ENCODE peak calls at places on chromosomes 1 and 21, in four cellular contexts. N is MM.1S, V is ovary, P is heart left ventricle. D is an unnamed sample.
A peak's percentile ranks its signal among the peaks of the same experiment; 100 is the strongest.

GRCh38 chr1:76140227-76140626 is 65.7 kb downstream of the ST6GALNAC3 start:
- DNase-seq in P (no peak), V (no peak), N (no peak), D (no peak)

GRCh38 chr1:198556969-198557368 is 16.5 kb upstream of the ATP6V1G3 start:
- DNase-seq in P (no peak), N (peak; percentile 86), V (no peak), D (peak; percentile 22)

GRCh38 chr1:172623748-172624147 is 35.2 kb upstream of the FASLG start:
- DNase-seq in P (no peak), V (no peak), N (no peak), D (no peak)

GRCh38 chr21:45323487-45324380 is 36.0 kb upstream of the POFUT2 start:
- DNase-seq in N (no peak), P (peak; percentile 20), V (peak; percentile 67), D (no peak)

GRCh38 chr1:243973169-243973568 is 77.9 kb upstream of the ZBTB18 start:
- DNase-seq in N (no peak), P (no peak), V (no peak), D (no peak)

GRCh38 chr1:47594627-47595026 is 156.8 kb downstream of the FOXD2 start:
- DNase-seq in N (no peak), P (no peak), V (no peak), D (no peak)

GRCh38 chr1:116448785-116449385 is 75.8 kb downstream of the ATP1A1 start:
- DNase-seq in N (no peak), P (no peak), V (no peak), D (no peak)

GRCh38 chr1:117120774-117121588 is 568 bp downstream of the TRIM45 start:
- DNase-seq in N (no peak), V (no peak), P (no peak), D (no peak)

GRCh38 chr1:200038987-200039848 is 11.7 kb downstream of the NR5A2 start:
- DNase-seq in N (peak; percentile 46), P (peak; percentile 41), V (no peak), D (peak; percentile 41)

GRCh38 chr1:86435327-86435726 is 11.4 kb downstream of the CLCA2 start:
- DNase-seq in P (no peak), V (no peak), N (no peak), D (no peak)

GRCh38 chr1:172900359-172900997 is 150.3 kb downstream of the TNFSF18 start:
- DNase-seq in N (no peak), V (no peak), P (no peak), D (no peak)

GRCh38 chr21:41470054-41470453 is 37.9 kb downstream of the TMPRSS2 start:
- DNase-seq in P (no peak), V (no peak), N (no peak), D (no peak)

GRCh38 chr1:84827566-84827965 is 65.4 kb downstream of the LPAR3 start:
- DNase-seq in V (no peak), P (no peak), N (no peak), D (no peak)

GRCh38 chr1:31745071-31745897 is 18.9 kb downstream of the ADGRB2 start:
- DNase-seq in P (peak; percentile 69), V (peak; percentile 75), N (peak; percentile 72), D (peak; percentile 87)

GRCh38 chr1:232875536-232875935 is 70.3 kb downstream of the MAP10 start:
- DNase-seq in V (no peak), N (no peak), P (no peak), D (no peak)

GRCh38 chr1:1605034-1605591 is 5.2 kb upstream of the FNDC10 start:
- DNase-seq in N (no peak), V (no peak), P (no peak), D (no peak)

GRCh38 chr1:222546091-222546490 is 1.8 kb downstream of the HHIPL2 start:
- DNase-seq in P (no peak), N (no peak), V (no peak), D (no peak)

GRCh38 chr1:16998589-16998988 is 13.1 kb downstream of the ATP13A2 start:
- DNase-seq in P (no peak), N (no peak), V (no peak), D (no peak)

GRCh38 chr1:41394918-41395598 is 33.8 kb downstream of the FOXO6 start:
- DNase-seq in P (no peak), N (no peak), V (no peak), D (no peak)

GRCh38 chr1:34984435-34985062 is 598 bp downstream of the TMEM35B start:
- DNase-seq in P (peak; percentile 61), N (no peak), V (peak; percentile 56), D (no peak)

DNA sequence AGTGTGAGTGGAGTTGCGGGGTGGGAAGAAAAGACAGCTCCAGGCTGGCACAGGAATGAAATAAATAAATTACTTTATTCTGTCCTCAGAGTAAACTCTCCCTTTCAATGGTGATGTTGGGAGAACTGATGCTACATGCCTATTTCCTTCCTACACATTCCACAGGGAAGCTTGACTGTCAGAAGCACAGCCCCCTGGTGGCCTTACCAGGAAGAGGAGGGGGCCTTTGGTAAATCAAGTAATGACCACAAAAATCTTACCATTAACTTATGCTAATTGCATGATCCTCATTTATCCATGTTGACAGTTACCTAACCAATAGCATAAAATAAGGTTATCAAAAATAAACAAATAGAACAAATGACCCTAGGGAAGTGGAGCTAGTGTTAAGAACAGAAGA is 605.0 kb upstream of the PKN2 start:
- DNase-seq in N (no peak), V (no peak), P (no peak), D (no peak)
- TF ChIP-seq CTCF in N (peak; percentile 23), V (no peak), P (no peak), D (no peak)

GRCh38 chr1:11749203-11749689 is 12.7 kb upstream of the C1orf167 start:
- DNase-seq in V (no peak), N (peak; percentile 49), P (peak; percentile 61), D (peak; percentile 78)
- TF ChIP-seq CTCF in V (peak; percentile 18), N (peak; percentile 58), P (peak; percentile 48), D (peak; percentile 23)

GRCh38 chr1:58982259-58982998 is 198.6 kb upstream of the JUN start:
- DNase-seq in V (no peak), P (peak; percentile 38), N (no peak), D (no peak)
- TF ChIP-seq CTCF in V (no peak), P (no peak), N (no peak), D (no peak)

GRCh38 chr1:154955718-154956513 is at the start of gene PBXIP1:
- DNase-seq in N (peak; percentile 96), V (peak; percentile 74), P (peak; percentile 79), D (peak; percentile 92)
- TF ChIP-seq CTCF in N (peak; percentile 50), V (peak; percentile 34), P (peak; percentile 9), D (peak; percentile 24)

GRCh38 chr1:185808675-185809074 is 74.5 kb downstream of the HMCN1 start:
- DNase-seq in P (no peak), V (no peak), N (no peak), D (no peak)

GRCh38 chr1:185812934-185813333 is 78.7 kb downstream of the HMCN1 start:
- DNase-seq in N (no peak), P (no peak), V (no peak), D (no peak)

GRCh38 chr1:185811062-185811709 is 77.0 kb downstream of the HMCN1 start:
- DNase-seq in V (no peak), N (no peak), P (peak; percentile 28), D (no peak)

GRCh38 chr1:185816460-185816859 is 82.3 kb downstream of the HMCN1 start:
- DNase-seq in P (no peak), N (no peak), V (no peak), D (no peak)

DNA sequence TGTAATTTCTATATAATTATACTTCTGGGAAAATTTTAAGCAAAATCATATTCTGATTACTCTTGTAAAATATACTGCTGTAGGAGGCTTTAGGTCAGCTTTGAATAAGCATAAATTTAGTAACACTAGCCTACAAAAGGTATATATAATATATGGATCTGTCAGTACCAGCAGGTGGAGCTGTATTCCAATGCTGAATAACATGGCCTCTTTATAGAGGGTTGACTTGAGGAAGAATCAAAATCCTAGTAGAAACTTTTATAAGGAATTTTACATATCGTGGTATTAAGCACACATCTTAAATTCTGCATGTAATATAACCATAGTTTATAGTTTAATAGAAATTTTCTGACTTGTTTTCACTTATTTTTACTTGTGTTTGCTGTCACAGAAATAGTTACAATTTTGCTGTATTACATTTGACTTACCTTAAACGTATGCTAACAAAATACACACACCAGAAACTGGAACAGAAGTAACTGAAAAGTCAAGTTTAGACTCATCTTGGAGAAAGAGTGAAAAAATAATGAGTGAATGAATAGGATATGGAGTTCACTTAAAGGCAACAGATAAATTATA is 79.3 kb downstream of the HMCN1 start:
- DNase-seq in V (no peak), N (peak; percentile 51), P (no peak), D (no peak)
- TF ChIP-seq CTCF in V (no peak), N (peak; percentile 64), P (peak; percentile 50), D (peak; percentile 42)

GRCh38 chr1:225004396-225004795 is 74.9 kb downstream of the DNAH14 start:
- DNase-seq in N (no peak), V (no peak), P (no peak), D (no peak)
- TF ChIP-seq CTCF in N (peak; percentile 16), V (no peak), P (no peak), D (no peak)